ENCODE peak calls at places on chromosomes 12 and 14, in four cellular contexts. X is HepG2, N is A549, C is K562. O is an unnamed sample.

GRCh38 chr14:95198320-95198719 is 41.0 kb upstream of the DICER1 start:
- DNase-seq in N (no peak), X (no peak), C (no peak), O (no peak)

GRCh38 chr14:64549805-64550538 is at the start of gene PPP1R36:
- DNase-seq in C (peak), X (no peak), N (no peak), O (no peak)

GRCh38 chr12:67650528-67651379 is 2.2 kb downstream of the DYRK2 start:
- DNase-seq in X (no peak), N (no peak), C (no peak), O (no peak)

GRCh38 chr12:80846930-80847329 is 90.8 kb downstream of the LIN7A start:
- DNase-seq in C (no peak), N (no peak), X (no peak), O (no peak)

GRCh38 chr12:59425798-59426197 is 170.0 kb upstream of the SLC16A7 start:
- DNase-seq in X (no peak), N (no peak), C (no peak), O (no peak)

GRCh38 chr12:124653169-124653931 is 85.9 kb upstream of the NCOR2 start:
- DNase-seq in C (peak), N (no peak), X (no peak), O (no peak)

GRCh38 chr12:122668268-122668667 is 34.9 kb downstream of the HCAR2 start:
- DNase-seq in X (no peak), N (no peak), C (no peak), O (no peak)

GRCh38 chr12:131612092-131612755 is 98.7 kb upstream of the SFSWAP start:
- DNase-seq in C (no peak), N (no peak), X (no peak), O (no peak)

GRCh38 chr14:86799244-86799647 is 1193.7 kb downstream of the GALC start:
- DNase-seq in C (no peak), X (peak), N (peak), O (no peak)

GRCh38 chr14:98961191-98961590 is 310.8 kb downstream of the BCL11B start:
- DNase-seq in N (no peak), C (no peak), X (no peak), O (no peak)

GRCh38 chr12:131321988-131322387 is 368.3 kb downstream of the ADGRD1 start:
- DNase-seq in C (no peak), X (no peak), N (peak), O (no peak)

GRCh38 chr14:21104448-21105060 is 3.7 kb downstream of the TMEM253 start:
- DNase-seq in C (peak), X (no peak), N (peak), O (no peak)

GRCh38 chr12:113134521-113134951 is 1.0 kb downstream of the RASAL1 start:
- DNase-seq in N (no peak), X (no peak), C (no peak), O (no peak)

GRCh38 chr12:65278576-65279386 is at the start of gene MSRB3:
- DNase-seq in C (peak), X (peak), N (peak), O (no peak)

GRCh38 chr12:90226211-90226610 is 517.6 kb upstream of the ATP2B1 start:
- DNase-seq in N (no peak), X (no peak), C (no peak), O (no peak)

GRCh38 chr12:129532707-129533499 is 370.9 kb downstream of the TMEM132D start:
- DNase-seq in X (no peak), C (no peak), N (no peak), O (no peak)

GRCh38 chr14:52829527-52829926 is 38.1 kb upstream of the GNPNAT1 start:
- DNase-seq in C (no peak), X (no peak), N (no peak), O (no peak)

GRCh38 chr12:95908573-95908972 is 33.8 kb downstream of the CCDC38 start:
- DNase-seq in X (no peak), N (no peak), C (no peak), O (no peak)

GRCh38 chr12:27291862-27292261 is 40.8 kb upstream of the BMAL2 start:
- DNase-seq in C (no peak), N (no peak), X (peak), O (no peak)

GRCh38 chr12:118354903-118355302 is 17.8 kb downstream of the TAOK3 start:
- DNase-seq in N (no peak), C (no peak), X (no peak), O (no peak)

GRCh38 chr12:119686776-119687175 is 18.8 kb downstream of the PRKAB1 start:
- DNase-seq in N (no peak), X (no peak), C (no peak), O (no peak)

GRCh38 chr12:5660271-5660670 is 228.4 kb downstream of the NTF3 start:
- DNase-seq in N (no peak), X (no peak), C (no peak), O (no peak)

GRCh38 chr12:18681818-18682217 is 56.0 kb downstream of the PLCZ1 start:
- DNase-seq in C (peak), X (no peak), N (no peak), O (no peak)

GRCh38 chr14:90381011-90381790 is 15.6 kb upstream of the CALM1 start:
- DNase-seq in N (no peak), X (peak), C (peak), O (no peak)

GRCh38 chr14:29236848-29237247 is 470.3 kb downstream of the FOXG1 start:
- DNase-seq in N (peak), X (no peak), C (no peak), O (no peak)

GRCh38 chr14:62743118-62743517 is 302.1 kb downstream of the KCNH5 start:
- DNase-seq in C (no peak), X (no peak), N (no peak), O (no peak)

GRCh38 chr14:51846631-51847488 is 13.6 kb upstream of the GNG2 start:
- DNase-seq in C (peak), N (no peak), X (no peak), O (peak)

GRCh38 chr12:30438526-30439120 is 257.0 kb downstream of the IPO8 start:
- DNase-seq in X (no peak), C (no peak), N (no peak), O (no peak)

GRCh38 chr14:58882577-58883018 is 244.8 kb downstream of the DACT1 start:
- DNase-seq in N (no peak), X (no peak), C (no peak), O (no peak)

GRCh38 chr14:76826122-76826521 is at the start of gene LRRC74A:
- DNase-seq in C (no peak), X (no peak), N (no peak), O (no peak)

GRCh38 chr12:65586796-65587195 is 237.5 kb upstream of the HMGA2 start:
- DNase-seq in N (no peak), C (no peak), X (no peak), O (no peak)

GRCh38 chr12:125065021-125065752 is at the start of gene AACS:
- DNase-seq in N (peak), C (peak), X (peak), O (no peak)

GRCh38 chr12:25501565-25501964 is 51.5 kb downstream of the LMNTD1 start:
- DNase-seq in N (no peak), X (no peak), C (no peak), O (no peak)

GRCh38 chr12:53743277-53744129 is 8.3 kb downstream of the CISTR start:
- DNase-seq in X (peak), C (peak), N (peak), O (no peak)

GRCh38 chr12:124836759-124837158 is 26.9 kb downstream of the SCARB1 start:
- DNase-seq in C (no peak), N (no peak), X (no peak), O (no peak)

GRCh38 chr12:130826151-130826801 is 12.8 kb downstream of the STX2 start:
- DNase-seq in X (peak), N (peak), C (peak), O (no peak)

GRCh38 chr12:95214466-95214865 is 2.8 kb downstream of the FGD6 start:
- DNase-seq in N (no peak), C (no peak), X (no peak), O (no peak)

GRCh38 chr12:124461241-124461673 is 106.2 kb downstream of the NCOR2 start:
- DNase-seq in C (no peak), N (no peak), X (no peak), O (no peak)

GRCh38 chr12:101876861-101877815 is at the start of gene DRAM1:
- DNase-seq in X (peak), C (peak), N (peak), O (no peak)

GRCh38 chr12:101881228-101881627 is 3.8 kb downstream of the DRAM1 start:
- DNase-seq in X (no peak), N (no peak), C (no peak), O (no peak)

GRCh38 chr12:101875112-101875961 is 2.0 kb upstream of the DRAM1 start:
- DNase-seq in C (no peak), X (no peak), N (no peak), O (no peak)

GRCh38 chr12:101880769-101881168 is 3.4 kb downstream of the DRAM1 start:
- DNase-seq in N (no peak), X (no peak), C (no peak), O (no peak)

DNA sequence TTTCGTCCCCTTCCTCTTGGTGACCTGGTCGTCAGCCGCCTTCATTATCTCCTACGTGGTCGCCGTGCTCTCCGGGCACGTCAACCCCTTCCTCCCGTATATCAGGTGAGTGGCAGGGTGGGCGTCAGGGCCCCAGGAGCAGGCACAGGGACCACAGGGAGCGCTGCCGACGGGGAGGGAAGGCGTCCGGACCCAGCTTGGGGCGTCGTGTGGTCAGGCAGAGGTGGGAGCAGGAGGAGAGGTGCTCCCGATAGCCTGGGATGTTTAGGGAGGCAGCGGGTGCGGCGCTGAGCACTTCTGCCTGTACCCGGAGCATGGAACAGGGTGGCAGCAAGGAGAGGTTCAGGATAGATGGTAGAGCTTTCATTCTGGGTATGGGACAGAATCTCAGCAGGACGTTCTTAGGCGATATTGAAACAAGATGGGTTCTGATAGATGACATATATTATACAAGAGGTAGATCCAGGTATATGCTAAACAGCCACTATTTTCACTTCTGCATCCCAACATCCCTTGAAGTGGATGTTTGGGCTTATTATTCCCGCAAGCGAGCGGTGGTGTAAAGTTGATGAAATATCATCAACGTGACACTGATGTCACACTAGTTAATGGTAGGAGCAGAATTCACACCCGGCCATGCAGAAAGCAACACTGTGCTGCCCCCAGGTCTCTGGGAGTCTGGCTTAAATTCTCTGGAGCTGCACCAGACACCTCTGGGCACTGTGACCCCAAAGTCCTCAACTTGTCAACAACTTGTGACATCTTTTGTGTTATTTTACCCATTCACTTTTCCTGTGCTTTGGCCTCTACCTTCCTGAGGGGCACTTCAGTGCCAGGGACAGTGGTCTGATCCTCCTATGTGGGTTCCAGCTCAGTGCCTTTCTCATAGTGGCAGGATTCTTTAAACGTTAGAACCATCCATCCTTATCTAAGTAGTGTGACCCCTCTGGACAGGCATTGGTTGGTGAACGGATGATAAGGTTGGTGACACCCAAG is 734 bp downstream of the DRAM1 start:
- DNase-seq in X (peak), N (peak), C (peak), O (no peak)
- TF ChIP-seq CHD4 in X (no peak), N (no peak), C (no peak), O (no peak)

DNA sequence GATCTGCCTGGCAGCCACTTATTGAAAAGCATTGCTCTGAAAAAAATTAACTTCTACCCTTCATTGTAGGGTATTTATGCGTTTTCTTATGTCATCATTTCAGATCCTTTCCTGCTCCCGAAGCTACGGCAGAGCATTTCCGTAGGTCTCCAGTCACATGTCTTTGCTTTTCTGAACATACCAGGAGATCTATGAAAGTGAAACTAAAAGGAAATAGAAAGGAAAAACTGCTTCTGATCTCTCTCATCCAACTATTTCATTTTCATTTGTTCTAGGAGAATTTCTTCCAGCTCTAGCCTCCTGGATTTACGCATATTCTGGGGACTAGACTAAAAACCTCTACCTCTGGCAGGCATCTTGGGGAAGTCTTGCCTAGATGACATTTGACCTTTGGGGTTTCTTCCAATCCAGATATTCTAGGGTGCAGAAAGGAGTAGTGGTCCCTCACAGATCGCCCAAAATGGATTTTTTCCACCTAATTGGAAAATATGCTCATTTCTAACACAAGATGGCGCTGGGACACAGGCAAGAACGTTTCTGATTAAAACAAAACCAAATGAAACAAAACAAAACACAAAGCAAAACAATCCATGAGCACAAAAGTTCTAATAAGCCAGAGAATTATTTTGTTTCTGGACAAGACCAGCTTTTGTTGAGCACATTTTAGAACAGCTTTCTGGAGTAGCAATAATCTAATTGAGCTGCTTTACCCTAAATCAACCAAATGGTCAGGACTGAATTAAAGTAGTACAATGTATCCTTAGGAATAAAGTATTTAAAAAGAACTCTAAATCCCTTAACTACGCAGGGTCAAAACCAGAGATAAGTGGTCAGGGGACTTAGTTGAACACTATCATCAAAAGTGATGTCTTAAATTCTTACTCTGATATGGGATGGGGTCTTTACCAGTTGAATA is 12.2 kb upstream of the PARP11 start:
- DNase-seq in N (peak), X (peak), C (peak), O (no peak)
- TF ChIP-seq CHD4 in N (no peak), X (no peak), C (no peak), O (no peak)

GRCh38 chr14:104586832-104587620 is 7.5 kb downstream of the C14orf180 start:
- DNase-seq in N (no peak), C (no peak), X (no peak), O (no peak)
- TF ChIP-seq CHD4 in N (no peak), C (no peak), X (no peak), O (no peak)

GRCh38 chr12:92032101-92032500 is 113.5 kb downstream of the BTG1 start:
- DNase-seq in N (no peak), C (no peak), X (no peak), O (no peak)

GRCh38 chr12:92029136-92029535 is 116.5 kb downstream of the BTG1 start:
- DNase-seq in N (no peak), C (no peak), X (no peak), O (no peak)

GRCh38 chr12:92029902-92030586 is 115.6 kb downstream of the BTG1 start:
- DNase-seq in N (no peak), C (no peak), X (no peak), O (no peak)

GRCh38 chr12:92032965-92033364 is 112.7 kb downstream of the BTG1 start:
- DNase-seq in X (no peak), C (no peak), N (no peak), O (no peak)

DNA sequence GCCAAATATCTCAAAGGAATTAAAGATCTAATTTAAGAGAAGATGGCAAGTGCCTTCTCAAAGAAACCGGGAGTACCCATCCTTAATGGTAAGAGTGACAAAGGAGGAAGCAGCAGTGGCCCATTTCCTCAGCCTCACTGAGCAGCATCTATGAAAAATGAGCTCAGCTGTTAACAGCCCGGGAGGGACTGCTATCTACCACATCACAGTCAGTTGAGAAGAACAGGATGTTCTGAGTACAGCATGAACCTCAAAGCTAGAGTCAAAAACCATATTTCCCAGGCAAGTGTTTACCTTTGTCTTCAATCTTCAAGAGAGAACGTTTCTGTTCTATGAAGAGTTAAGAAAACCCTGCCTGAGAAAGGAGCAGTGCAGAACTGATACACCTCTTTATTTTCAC is 115.0 kb downstream of the BTG1 start:
- DNase-seq in X (no peak), N (no peak), C (peak), O (peak)
- TF ChIP-seq CHD4 in X (no peak), N (no peak), C (no peak), O (no peak)

DNA sequence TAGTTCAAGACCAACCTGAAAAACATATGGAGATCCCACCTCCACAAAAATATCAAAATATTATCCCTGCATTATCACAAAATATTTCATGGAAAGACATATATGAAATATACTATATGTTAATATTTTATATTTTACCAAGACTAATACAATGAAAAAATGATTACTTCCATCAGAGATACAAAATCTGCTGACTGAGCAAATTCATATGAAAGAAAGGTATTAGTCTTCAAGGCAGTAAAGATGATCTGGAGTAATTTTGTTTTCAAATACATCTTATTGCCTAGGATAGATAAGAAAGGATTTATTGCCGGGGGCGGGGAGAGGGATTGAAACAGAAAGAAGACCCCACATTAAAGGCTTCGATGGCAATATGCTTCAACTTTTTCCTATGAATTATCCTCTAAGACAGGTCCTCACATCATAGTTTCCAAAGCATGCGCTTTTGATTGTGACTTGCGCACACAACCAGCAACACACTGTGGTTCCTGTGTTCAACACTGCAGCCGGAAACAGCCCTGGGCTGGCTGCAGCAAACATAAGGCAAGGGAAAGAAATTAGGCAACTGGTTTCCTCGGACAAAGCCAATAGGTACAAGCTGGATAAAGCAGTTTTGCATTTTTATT is 83.2 kb downstream of the SPPL3 start:
- DNase-seq in N (no peak), X (no peak), C (no peak), O (no peak)
- TF ChIP-seq CHD4 in N (no peak), X (no peak), C (no peak), O (no peak)

GRCh38 chr14:56357478-56357877 is 222.1 kb upstream of the TMEM260 start:
- DNase-seq in N (no peak), C (no peak), X (no peak), O (no peak)

GRCh38 chr14:56349942-56350341 is 229.7 kb upstream of the TMEM260 start:
- DNase-seq in C (no peak), X (no peak), N (no peak), O (no peak)

DNA sequence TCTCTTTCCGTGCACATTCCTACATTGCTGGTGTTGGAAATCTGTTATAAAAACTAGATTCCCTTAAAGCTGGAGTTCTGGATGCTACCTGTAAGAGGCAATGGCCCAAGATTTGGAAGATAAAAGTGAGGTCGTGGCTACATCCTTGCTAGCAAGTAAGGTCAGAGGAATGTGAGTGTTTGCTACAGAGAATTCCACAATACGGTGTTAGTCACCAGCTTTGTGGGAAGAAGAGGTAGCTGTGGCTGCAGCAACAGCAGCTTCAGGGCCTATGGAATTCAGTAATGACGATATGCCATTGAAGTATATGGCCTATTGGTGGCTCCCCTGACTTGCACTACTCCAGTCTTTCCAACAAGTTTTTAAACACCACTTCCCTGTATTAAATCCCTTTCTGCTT is 227.7 kb upstream of the TMEM260 start:
- DNase-seq in X (no peak), C (no peak), N (peak), O (no peak)
- TF ChIP-seq CHD4 in X (no peak), C (no peak), N (no peak), O (no peak)

O was measured in GM12878.